ENCODE peak calls at places on chromosomes 7 and 10, in seven cellular contexts. N is HCEC 1CT, W is GM06990, Y is NCI-H1694 treated with DMSO at 0.1 percent for 48 hours, U is NCI-H2029, O is hepatocyte, E is NCI-H1105. T is an unnamed sample.
A peak's percentile ranks its signal among the peaks of the same experiment; 100 is the strongest.

GRCh38 chr7:150927954-150928340 is 50.2 kb downstream of the KCNH2 start:
- DNase-seq in Y (no peak), N (peak; percentile 11), U (no peak), O (no peak), E (no peak), W (no peak), T (no peak)

GRCh38 chr7:131241381-131241780 is 86.3 kb upstream of the MKLN1 start:
- DNase-seq in Y (no peak), N (no peak), W (no peak), U (no peak), O (no peak), E (no peak), T (no peak)

GRCh38 chr10:97647556-97647955 is 7.1 kb downstream of the PI4K2A start:
- DNase-seq in O (no peak), Y (no peak), W (no peak), U (no peak), E (no peak), N (peak; percentile 80), T (no peak)

GRCh38 chr10:43846187-43846680 is 197.6 kb upstream of the ZNF32 start:
- DNase-seq in W (no peak), E (no peak), U (no peak), N (peak; percentile 91), O (no peak), Y (no peak), T (no peak)

GRCh38 chr10:130053561-130053960 is 57.1 kb downstream of the C10orf143 start:
- DNase-seq in Y (no peak), W (no peak), O (no peak), E (no peak), N (no peak), U (no peak), T (no peak)

GRCh38 chr7:151552352-151553028 is 32.8 kb upstream of the RHEB start:
- DNase-seq in Y (no peak), N (no peak), E (peak; percentile 91), O (peak; percentile 28), U (peak; percentile 99), W (no peak), T (no peak)

GRCh38 chr10:49410365-49411074 is 14.6 kb upstream of the DRGX start:
- DNase-seq in Y (no peak), N (no peak), U (peak; percentile 13), O (no peak), W (no peak), E (no peak), T (no peak)

GRCh38 chr7:148921189-148921588 is 37.1 kb upstream of the EZH2 start:
- DNase-seq in E (no peak), W (no peak), N (no peak), U (no peak), Y (no peak), O (no peak), T (no peak)

GRCh38 chr7:932651-932975 is 21.9 kb downstream of the ADAP1 start:
- DNase-seq in W (no peak), E (no peak), O (no peak), Y (no peak), U (no peak), N (no peak), T (no peak)

GRCh38 chr7:22394739-22395138 is 37.8 kb upstream of the RAPGEF5 start:
- DNase-seq in E (no peak), O (no peak), Y (no peak), U (peak; percentile 61), W (no peak), N (no peak), T (no peak)

GRCh38 chr7:144384555-144385245 is 18.8 kb downstream of the NOBOX start:
- DNase-seq in W (peak; percentile 30), E (no peak), U (no peak), Y (no peak), N (no peak), O (peak; percentile 88), T (no peak)

GRCh38 chr10:49053053-49053997 is 62.0 kb downstream of the VSTM4 start:
- DNase-seq in N (no peak), E (no peak), W (peak; percentile 74), U (no peak), O (no peak), Y (no peak), T (no peak)

GRCh38 chr7:41333506-41333905 is 369.4 kb downstream of the INHBA start:
- DNase-seq in O (no peak), U (no peak), Y (no peak), N (peak; percentile 32), E (no peak), W (no peak), T (no peak)

GRCh38 chr10:112208292-112208691 is 24.7 kb upstream of the GPAM start:
- DNase-seq in Y (no peak), N (no peak), O (no peak), W (no peak), E (no peak), U (no peak), T (no peak)

GRCh38 chr7:98240961-98241673 is 10.9 kb downstream of the TECPR1 start:
- DNase-seq in O (peak; percentile 59), U (no peak), Y (no peak), E (no peak), N (peak; percentile 31), W (no peak), T (peak; percentile 18)

GRCh38 chr7:83684928-83685327 is 36.0 kb upstream of the SEMA3E start:
- DNase-seq in Y (no peak), O (peak; percentile 23), U (no peak), E (no peak), W (no peak), N (no peak), T (no peak)

GRCh38 chr10:126598009-126598408 is 72.5 kb downstream of the C10orf90 start:
- DNase-seq in O (peak; percentile 59), W (no peak), E (peak; percentile 20), N (peak; percentile 48), Y (no peak), U (peak; percentile 26), T (no peak)